ENCODE peak calls at places on chromosome X, in six cellular contexts. H, W, P, J, X and I are unnamed samples.

GRCh38 chrX:3598696-3599095 is 114.8 kb downstream of the PRKX start:
- DNase-seq in X (no peak), P (no peak), J (no peak), H (no peak), W (no peak), I (no peak)

GRCh38 chrX:19072372-19072771 is 49.9 kb downstream of the ADGRG2 start:
- DNase-seq in P (no peak), X (no peak), H (no peak), W (no peak), J (no peak), I (no peak)

GRCh38 chrX:19566359-19567141 is 51.2 kb upstream of the MAP3K15 start:
- DNase-seq in H (no peak), J (peak), X (no peak), P (peak), W (no peak), I (no peak)

GRCh38 chrX:153411255-153411987 is at the start of gene ZFP92:
- DNase-seq in P (peak), H (no peak), X (no peak), W (no peak), J (no peak), I (no peak)

GRCh38 chrX:39731390-39731680 is 366.4 kb downstream of the BCOR start:
- DNase-seq in P (no peak), H (no peak), J (no peak), W (no peak), X (no peak), I (no peak)

GRCh38 chrX:111492085-111492484 is 19.4 kb upstream of the SERTM2 start:
- DNase-seq in H (no peak), J (no peak), P (peak), X (no peak), W (no peak), I (no peak)

GRCh38 chrX:9438950-9439494 is 25.8 kb upstream of the TBL1X start:
- DNase-seq in H (no peak), P (peak), J (peak), W (no peak), X (peak), I (no peak)

GRCh38 chrX:68083510-68083909 is 349.8 kb downstream of the OPHN1 start:
- DNase-seq in W (no peak), P (no peak), H (no peak), J (peak), X (no peak), I (no peak)

GRCh38 chrX:148573119-148573518 is 72.7 kb downstream of the AFF2 start:
- DNase-seq in W (peak), X (no peak), J (no peak), H (no peak), P (no peak), I (no peak)

GRCh38 chrX:134599173-134599914 is 58.9 kb downstream of the PLAC1 start:
- DNase-seq in H (no peak), X (no peak), W (no peak), J (peak), P (peak), I (no peak)

GRCh38 chrX:3811331-3812311 is 98.2 kb upstream of the PRKX start:
- DNase-seq in J (peak), P (peak), H (no peak), X (no peak), W (no peak), I (no peak)

GRCh38 chrX:113644426-113644825 is 803.8 kb upstream of the AMOT start:
- DNase-seq in J (no peak), X (no peak), H (no peak), W (no peak), P (peak), I (no peak)

GRCh38 chrX:10677490-10677889 is 57.1 kb upstream of the MID1 start:
- DNase-seq in H (no peak), P (no peak), X (no peak), W (no peak), J (no peak), I (no peak)

GRCh38 chrX:97531824-97532223 is 648.1 kb downstream of the RPA4 start:
- DNase-seq in H (no peak), X (no peak), J (no peak), P (no peak), W (no peak), I (no peak)

GRCh38 chrX:119826399-119826959 is 26.3 kb downstream of the UPF3B start:
- DNase-seq in P (peak), H (no peak), J (peak), W (no peak), X (no peak), I (no peak)

GRCh38 chrX:153685751-153686676 is 1.7 kb upstream of the SLC6A8 start:
- DNase-seq in X (no peak), P (no peak), J (no peak), H (no peak), W (no peak), I (no peak)

GRCh38 chrX:130915302-130915701 is 12.3 kb upstream of the ENOX2 start:
- DNase-seq in P (peak), H (no peak), X (no peak), J (peak), W (no peak), I (no peak)

GRCh38 chrX:56130013-56130412 is 102.1 kb upstream of the KLF8 start:
- DNase-seq in H (no peak), J (no peak), P (no peak), X (no peak), W (no peak), I (no peak)

GRCh38 chrX:38891641-38892413 is 90.6 kb downstream of the MID1IP1 start:
- DNase-seq in H (no peak), P (peak), W (no peak), J (peak), X (no peak), I (no peak)

GRCh38 chrX:50903387-50904027 is 7.0 kb upstream of the BMP15 start:
- DNase-seq in J (peak), W (no peak), P (peak), H (no peak), X (peak), I (peak)

GRCh38 chrX:20309796-20310195 is 43.1 kb upstream of the RPS6KA3 start:
- DNase-seq in W (no peak), P (no peak), J (peak), X (no peak), H (no peak), I (no peak)

GRCh38 chrX:131288188-131288587 is 918 bp downstream of the IGSF1 start:
- DNase-seq in X (no peak), W (no peak), H (no peak), P (no peak), J (no peak), I (no peak)

GRCh38 chrX:132749406-132749805 is 209.0 kb downstream of the HS6ST2 start:
- DNase-seq in H (no peak), X (no peak), P (no peak), W (no peak), J (no peak), I (no peak)

GRCh38 chrX:17414057-17414658 is 39.2 kb downstream of the NHS start:
- DNase-seq in H (no peak), J (no peak), W (no peak), X (peak), P (no peak), I (no peak)

GRCh38 chrX:108310511-108310910 is 127.7 kb downstream of the COL4A6 start:
- DNase-seq in P (peak), X (no peak), H (no peak), W (no peak), J (peak), I (no peak)

GRCh38 chrX:56932653-56933339 is 62.5 kb downstream of the SPIN3 start:
- DNase-seq in X (no peak), W (no peak), H (no peak), J (no peak), P (no peak), I (no peak)

GRCh38 chrX:43557792-43558191 is 98.3 kb upstream of the MAOA start:
- DNase-seq in W (peak), P (peak), H (no peak), X (peak), J (peak), I (peak)

GRCh38 chrX:13432376-13432775 is 112.5 kb upstream of the ATXN3L start:
- DNase-seq in W (no peak), X (peak), J (peak), P (peak), H (no peak), I (no peak)

GRCh38 chrX:21374163-21374993 is at the start of gene CNKSR2:
- DNase-seq in J (peak), P (peak), X (peak), W (peak), H (no peak), I (peak)

GRCh38 chrX:16559206-16559619 is 90.7 kb upstream of the S100G start:
- DNase-seq in H (no peak), J (peak), W (no peak), X (no peak), P (peak), I (no peak)

GRCh38 chrX:15465347-15465746 is 27.8 kb downstream of the PIR start:
- DNase-seq in W (no peak), H (no peak), P (no peak), X (no peak), J (peak), I (no peak)

GRCh38 chrX:140091276-140091886 is 126.1 kb upstream of the CXorf66 start:
- DNase-seq in X (peak), P (no peak), J (no peak), W (peak), H (no peak), I (peak)

GRCh38 chrX:102514536-102514935 is 2.0 kb downstream of the TMSB15A start:
- DNase-seq in X (no peak), P (no peak), H (no peak), J (no peak), W (no peak), I (no peak)

GRCh38 chrX:71912156-71912555 is 1.5 kb downstream of the NHSL2 start:
- DNase-seq in J (no peak), W (no peak), H (no peak), X (no peak), P (no peak), I (no peak)

GRCh38 chrX:70455366-70456202 is 10.9 kb downstream of the DLG3 start:
- DNase-seq in P (peak), X (no peak), H (no peak), W (no peak), J (no peak), I (no peak)

GRCh38 chrX:10636337-10636736 is 16.0 kb upstream of the MID1 start:
- DNase-seq in H (no peak), W (peak), X (peak), P (peak), J (peak), I (no peak)

GRCh38 chrX:152652467-152652866 is 14.8 kb downstream of the GABRQ start:
- DNase-seq in H (no peak), J (no peak), X (no peak), W (no peak), P (no peak), I (no peak)

GRCh38 chrX:22800360-22800759 is 199.4 kb upstream of the DDX53 start:
- DNase-seq in W (no peak), P (peak), X (peak), H (no peak), J (peak), I (no peak)
- H2AFZ ChIP-seq in W (no peak), P (no peak), X (no peak), H (no peak), J (no peak), I (no peak)

DNA sequence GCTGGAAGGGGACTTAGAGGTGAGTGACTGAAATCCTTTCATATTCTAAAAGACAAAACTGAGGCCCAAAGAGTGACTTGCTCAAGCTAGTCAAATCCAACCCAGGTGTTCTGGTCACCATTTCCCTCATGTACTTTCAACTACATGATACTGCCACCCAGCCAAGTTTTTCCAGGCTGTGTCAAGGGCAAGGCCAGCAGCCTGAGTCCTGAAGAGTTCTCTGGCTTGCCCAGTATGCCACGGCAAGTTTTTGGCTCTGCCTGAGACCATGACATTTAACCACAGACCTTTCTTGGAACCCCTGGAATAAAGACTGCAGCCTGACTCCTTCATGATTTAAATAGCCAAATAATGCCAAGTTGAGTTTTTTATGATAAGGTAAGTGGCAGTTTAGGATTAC is 10.7 kb upstream of the TMEM164 start:
- DNase-seq in H (no peak), J (no peak), X (no peak), P (no peak), W (no peak), I (no peak)
- H3K14ac ChIP-seq in H (no peak), J (no peak), X (no peak), P (no peak), W (no peak), I (no peak)

GRCh38 chrX:150324919-150325318 is 38.2 kb upstream of the MAMLD1 start:
- DNase-seq in P (no peak), J (peak), H (no peak), X (no peak), W (no peak), I (no peak)
- H3K4me2 ChIP-seq in P (no peak), J (no peak), H (no peak), X (no peak), W (no peak), I (no peak)

DNA sequence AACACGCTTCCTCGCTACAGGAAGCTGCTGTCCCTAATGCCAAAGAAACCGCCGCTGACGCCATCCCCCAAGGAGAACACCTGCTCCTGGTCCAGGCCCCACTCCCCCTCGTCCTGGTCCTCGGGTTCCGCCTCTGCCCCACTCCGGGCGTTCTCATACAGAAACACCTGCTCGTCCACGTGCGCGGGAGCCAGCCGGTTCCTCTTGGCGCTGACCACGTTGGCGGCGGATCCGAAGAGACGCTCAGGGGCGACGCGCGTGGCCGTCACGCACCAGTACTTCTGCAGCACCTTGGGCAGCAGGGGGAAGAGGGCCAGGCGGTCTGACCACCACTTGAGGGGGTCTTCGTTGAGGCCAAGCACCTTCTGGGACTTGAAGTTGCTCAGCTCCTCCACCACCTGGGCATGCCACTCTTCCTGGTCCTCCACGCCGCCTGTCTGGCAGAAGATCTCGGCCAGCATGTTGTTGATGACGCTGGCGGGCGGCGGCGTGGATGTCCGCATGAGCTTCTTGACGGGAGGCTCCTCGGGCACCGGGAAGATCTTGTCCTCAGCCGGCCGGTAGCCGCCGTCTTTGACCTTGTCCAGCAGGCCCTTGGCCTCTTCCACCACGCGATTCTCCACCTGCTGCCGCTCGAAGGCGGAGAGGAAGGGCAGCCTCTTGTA is 12.0 kb downstream of the DHRSX start:
- DNase-seq in J (no peak), H (no peak), X (no peak), P (no peak), W (no peak), I (no peak)
- H2AFZ ChIP-seq in J (no peak), H (no peak), X (no peak), P (no peak), W (no peak), I (no peak)